ENCODE peak calls at places on chromosomes 4 and X, in nine cellular contexts. L is vagina; I is KBM-7; M is WERI-Rb-1; J is EL; F is stimulated activated CD8-positive, alpha-beta memory T cell treated with anti-CD3 and anti-CD28 coated beads, Interleukin-4, amount 100 ng/mL, for 1 hour; Y is fibroblast of lung; N is CD4-positive, CD25-positive, alpha-beta regulatory T cell; W is GM06990. T is an unnamed sample.

GRCh38 chrX:73289039-73289438 is 74.4 kb upstream of the NAP1L2 start:
- DNase-seq in L (no peak), I (peak; percentile 9), M (peak; percentile 23), J (no peak), F (no peak), Y (no peak), N (no peak), W (no peak), T (no peak)

GRCh38 chr4:123599920-123600394 is 203.4 kb downstream of the SPRY1 start:
- DNase-seq in L (no peak), I (peak; percentile 96), M (no peak), J (no peak), F (peak; percentile 23), Y (peak; percentile 62), N (no peak), W (peak; percentile 77), T (peak; percentile 81)

GRCh38 chr4:173252024-173252935 is 81.9 kb downstream of the HMGB2 start:
- DNase-seq in L (no peak), I (peak; percentile 84), M (no peak), J (peak; percentile 99), F (no peak), Y (peak; percentile 100), N (no peak), W (peak; percentile 27), T (peak; percentile 92)

GRCh38 chr4:37825943-37826281 is 574 bp upstream of the PGM2 start:
- DNase-seq in L (no peak), I (peak; percentile 92), M (peak; percentile 16), J (no peak), F (no peak), Y (no peak), N (no peak), W (no peak), T (no peak)

GRCh38 chrX:45515262-45516215 is 314.9 kb upstream of the DIPK2B start:
- DNase-seq in L (peak; percentile 96), I (peak; percentile 63), M (peak; percentile 23), J (peak; percentile 89), F (no peak), Y (peak; percentile 87), N (no peak), W (no peak), T (peak; percentile 72)

GRCh38 chr4:151725087-151725486 is 35.7 kb downstream of the GATB start:
- DNase-seq in L (no peak), I (no peak), M (no peak), J (no peak), F (no peak), Y (no peak), N (no peak), W (no peak), T (no peak)

GRCh38 chr4:77349796-77350195 is 192.8 kb downstream of the CCNG2 start:
- DNase-seq in L (no peak), I (no peak), M (no peak), J (peak; percentile 41), F (no peak), Y (peak; percentile 3), N (no peak), W (no peak), T (no peak)

GRCh38 chrX:70494441-70494840 is 49.8 kb downstream of the DLG3 start:
- DNase-seq in L (no peak), I (no peak), M (no peak), J (peak; percentile 33), F (no peak), Y (no peak), N (no peak), W (no peak), T (no peak)

GRCh38 chrX:154714925-154715324 is 36.0 kb downstream of the GAB3 start:
- DNase-seq in L (no peak), I (peak; percentile 80), M (peak; percentile 66), J (peak; percentile 45), F (no peak), Y (no peak), N (peak; percentile 21), W (no peak), T (peak; percentile 66)

GRCh38 chr4:89745708-89746107 is 91.3 kb downstream of the SNCA start:
- DNase-seq in L (no peak), I (no peak), M (no peak), J (no peak), F (no peak), Y (no peak), N (no peak), W (no peak), T (no peak)

GRCh38 chr4:144360394-144360793 is 219.9 kb upstream of the GYPA start:
- DNase-seq in L (no peak), I (no peak), M (no peak), J (no peak), F (no peak), Y (no peak), N (no peak), W (no peak), T (no peak)

GRCh38 chr4:168598191-168598590 is 101.3 kb downstream of the PALLD start:
- DNase-seq in L (no peak), I (no peak), M (no peak), J (peak; percentile 42), F (no peak), Y (no peak), N (no peak), W (no peak), T (no peak)

GRCh38 chr4:80210549-80210948 is 13.2 kb downstream of the PRDM8 start:
- DNase-seq in L (no peak), I (no peak), M (no peak), J (no peak), F (no peak), Y (no peak), N (no peak), W (no peak), T (no peak)

T was measured in A673.